ENCODE peak calls at places on chromosomes 5 and 9, in six cellular contexts. H, D, S, E, V and G are unnamed samples.

GRCh38 chr9:132787748-132788159 is 90.3 kb downstream of the AK8 start:
- DNase-seq in H (no peak), D (peak; percentile 7), S (no peak), E (no peak), V (peak; percentile 9), G (no peak)

GRCh38 chr9:124354364-124355031 is 60.7 kb downstream of the PSMB7 start:
- DNase-seq in H (no peak), D (no peak), S (no peak), E (no peak), V (no peak), G (no peak)

GRCh38 chr5:68343421-68343826 is 127.9 kb downstream of the PIK3R1 start:
- DNase-seq in H (no peak), D (peak; percentile 55), S (no peak), E (no peak), V (no peak), G (no peak)

GRCh38 chr5:135448071-135448704 is 1.0 kb upstream of the DCANP1 start:
- DNase-seq in H (no peak), D (no peak), S (no peak), E (no peak), V (no peak), G (no peak)

GRCh38 chr9:70601000-70601929 is 186.8 kb upstream of the KLF9 start:
- DNase-seq in H (no peak), D (no peak), S (no peak), E (peak; percentile 70), V (peak; percentile 5), G (peak; percentile 4)

GRCh38 chr9:5111696-5112095 is 73.7 kb downstream of the INSL6 start:
- DNase-seq in H (no peak), D (no peak), S (no peak), E (peak; percentile 15), V (no peak), G (no peak)

GRCh38 chr5:86175224-86175623 is 442.5 kb upstream of the COX7C start:
- DNase-seq in H (no peak), D (peak; percentile 15), S (no peak), E (no peak), V (no peak), G (no peak)

GRCh38 chr9:101477214-101477613 is 41.6 kb upstream of the ALDOB start:
- DNase-seq in H (no peak), D (no peak), S (no peak), E (no peak), V (no peak), G (no peak)

GRCh38 chr5:134438641-134439621 is 27.2 kb upstream of the CDKN2AIPNL start:
- DNase-seq in H (no peak), D (no peak), S (no peak), E (no peak), V (peak; percentile 26), G (no peak)

GRCh38 chr9:38066907-38067610 is 2.0 kb downstream of the SHB start:
- DNase-seq in H (no peak), D (no peak), S (no peak), E (no peak), V (no peak), G (peak; percentile 38)

GRCh38 chr5:69517763-69518212 is 25.2 kb downstream of the OCLN start:
- DNase-seq in H (no peak), D (no peak), S (no peak), E (no peak), V (peak; percentile 79), G (peak; percentile 70)

GRCh38 chr9:26176628-26177027 is 498.4 kb upstream of the TUSC1 start:
- DNase-seq in H (no peak), D (no peak), S (no peak), E (no peak), V (no peak), G (no peak)

GRCh38 chr5:157369507-157369906 is 90.5 kb upstream of the NIPAL4 start:
- DNase-seq in H (no peak), D (no peak), S (no peak), E (no peak), V (no peak), G (no peak)

GRCh38 chr5:91266184-91266705 is 116.9 kb downstream of the ARRDC3 start:
- DNase-seq in H (peak; percentile 46), D (no peak), S (no peak), E (peak; percentile 15), V (no peak), G (no peak)

GRCh38 chr5:137122075-137122474 is 377.1 kb downstream of the SPOCK1 start:
- DNase-seq in H (no peak), D (no peak), S (no peak), E (no peak), V (no peak), G (no peak)

GRCh38 chr5:171428168-171428658 is 8.8 kb downstream of the FGF18 start:
- DNase-seq in H (no peak), D (no peak), S (no peak), E (no peak), V (no peak), G (no peak)

GRCh38 chr9:4116091-4116581 is 183.7 kb downstream of the GLIS3 start:
- DNase-seq in H (no peak), D (no peak), S (no peak), E (no peak), V (no peak), G (no peak)

GRCh38 chr9:77899679-77900354 is 131.8 kb downstream of the GNAQ start:
- DNase-seq in H (no peak), D (no peak), S (no peak), E (no peak), V (no peak), G (no peak)

GRCh38 chr5:173535166-173535975 is 81.1 kb downstream of the BOD1 start:
- DNase-seq in H (no peak), D (no peak), S (no peak), E (no peak), V (no peak), G (peak; percentile 99)

GRCh38 chr9:31185831-31186230 is 1198.6 kb upstream of the ACO1 start:
- DNase-seq in H (no peak), D (no peak), S (no peak), E (no peak), V (no peak), G (no peak)

GRCh38 chr5:78699565-78700143 is 51.1 kb upstream of the LHFPL2 start:
- DNase-seq in H (peak; percentile 99), D (no peak), S (no peak), E (no peak), V (peak; percentile 64), G (no peak)
- TF ChIP-seq JUND in H (peak; percentile 96), D (no peak), S (no peak), E (peak; percentile 79), V (no peak), G (no peak)

GRCh38 chr5:556909-557441 is 32.7 kb upstream of the SLC9A3 start:
- DNase-seq in H (no peak), D (no peak), S (no peak), E (no peak), V (peak; percentile 30), G (no peak)

GRCh38 chr5:558326-558725 is 34.1 kb upstream of the SLC9A3 start:
- DNase-seq in H (no peak), D (no peak), S (no peak), E (no peak), V (no peak), G (no peak)

GRCh38 chr5:554284-554988 is 30.2 kb upstream of the SLC9A3 start:
- DNase-seq in H (no peak), D (no peak), S (no peak), E (no peak), V (no peak), G (no peak)

GRCh38 chr5:553874-554273 is 29.6 kb upstream of the SLC9A3 start:
- DNase-seq in H (peak; percentile 28), D (no peak), S (no peak), E (no peak), V (no peak), G (no peak)

DNA sequence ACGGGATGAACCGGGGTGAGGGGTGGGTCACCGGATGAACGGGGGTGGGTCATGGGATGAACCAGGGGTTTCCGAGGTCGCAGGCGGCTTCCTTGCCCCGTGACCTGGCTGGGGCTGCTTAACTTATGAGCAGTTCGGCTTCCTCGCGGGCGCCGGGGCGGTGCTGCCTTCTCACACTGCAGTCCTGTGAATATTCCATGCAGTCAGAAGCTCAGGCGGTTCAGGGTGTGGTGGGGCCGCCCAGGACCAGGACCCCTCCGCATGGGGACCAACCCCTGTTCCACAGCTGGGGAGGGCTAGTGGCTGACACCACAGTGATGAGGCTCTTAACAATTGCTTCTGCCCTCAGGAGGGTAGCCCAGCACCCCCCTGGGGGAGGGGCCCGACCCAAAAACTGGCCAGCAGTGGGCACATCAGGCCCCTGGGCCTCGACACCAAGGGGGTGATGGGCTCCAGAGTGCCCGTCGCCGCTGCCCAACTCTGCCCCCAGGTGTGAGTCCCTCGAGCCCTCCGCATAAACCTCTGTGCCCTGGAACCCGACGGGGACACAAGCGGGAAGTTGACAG is 30.9 kb upstream of the SLC9A3 start:
- DNase-seq in H (no peak), D (no peak), S (no peak), E (no peak), V (no peak), G (no peak)
- TF ChIP-seq JUND in H (no peak), D (no peak), S (no peak), E (no peak), V (no peak), G (no peak)

GRCh38 chr5:139915834-139916233 is 120.2 kb downstream of the PSD2 start:
- DNase-seq in H (no peak), D (no peak), S (peak; percentile 42), E (no peak), V (no peak), G (no peak)

GRCh38 chr5:139914218-139914807 is 118.7 kb downstream of the PSD2 start:
- DNase-seq in H (no peak), D (no peak), S (peak; percentile 32), E (no peak), V (no peak), G (no peak)

GRCh38 chr5:139915274-139915673 is 119.7 kb downstream of the PSD2 start:
- DNase-seq in H (no peak), D (no peak), S (peak; percentile 38), E (no peak), V (no peak), G (no peak)

GRCh38 chr5:139925163-139925562 is 117.9 kb downstream of the NRG2 start:
- DNase-seq in H (no peak), D (no peak), S (no peak), E (no peak), V (no peak), G (no peak)

DNA sequence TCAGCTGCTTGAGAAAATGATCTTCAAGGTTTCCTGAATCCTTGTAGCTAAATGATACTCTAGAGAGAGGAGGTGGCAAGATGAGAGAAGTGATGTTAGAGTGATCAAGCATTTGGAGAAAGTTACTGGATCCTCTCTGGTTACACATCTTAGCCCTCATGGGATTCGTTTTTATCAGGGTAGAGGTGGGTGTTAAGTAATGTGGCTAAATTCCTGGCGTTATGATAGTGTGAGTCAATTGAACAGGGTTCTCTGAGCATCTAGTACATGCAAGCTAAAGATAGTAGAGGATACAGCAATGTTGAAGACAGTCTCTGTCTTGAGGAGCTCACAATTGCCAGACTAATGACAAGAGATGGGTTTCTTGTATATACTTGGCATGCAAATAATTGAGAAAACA is 123.7 kb downstream of the PSD2 start:
- DNase-seq in H (no peak), D (no peak), S (no peak), E (no peak), V (no peak), G (no peak)
- TF ChIP-seq JUND in H (no peak), D (no peak), S (no peak), E (no peak), V (no peak), G (no peak)

DNA sequence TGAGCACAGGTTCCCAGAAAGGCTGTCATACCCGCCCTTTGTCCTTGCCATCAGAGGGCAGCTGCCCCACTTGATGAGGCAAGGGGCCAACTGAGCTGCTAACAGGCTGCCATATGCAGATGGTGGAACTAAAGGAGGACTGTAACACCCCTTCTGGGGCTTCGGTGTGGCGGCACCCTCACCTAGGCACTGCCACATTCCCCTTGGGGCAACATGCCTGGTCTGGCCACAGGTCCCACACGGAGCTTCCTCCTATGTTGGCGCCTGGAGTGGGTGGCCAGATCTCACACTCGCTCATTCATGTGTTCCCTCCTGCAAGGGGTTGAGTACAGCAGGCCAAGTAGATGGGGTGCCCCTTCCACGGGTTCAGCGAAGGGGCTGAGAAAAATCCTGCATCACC is 777.4 kb upstream of the CHD1 start:
- DNase-seq in H (no peak), D (no peak), S (no peak), E (no peak), V (no peak), G (no peak)
- TF ChIP-seq JUND in H (no peak), D (no peak), S (no peak), E (no peak), V (no peak), G (no peak)